ENCODE peak calls at places on chromosomes 13 and 19, in ten cellular contexts. T is suprapubic skin, G is GM23338, O is transverse colon, M is H1, Z is HCT116, D is SK-N-SH, F is esophagus muscularis mucosa, J is breast epithelium, L is K562. S is an unnamed sample.
A peak's percentile ranks its signal among the peaks of the same experiment; 100 is the strongest.

GRCh38 chr13:62388515-62388914 is 972.9 kb upstream of the PCDH20 start:
- DNase-seq in T (no peak), G (no peak), O (no peak), M (no peak), Z (no peak), D (no peak), F (no peak), J (no peak), L (no peak), S (no peak)

GRCh38 chr13:30017880-30018279 is 167.5 kb upstream of the UBL3 start:
- DNase-seq in T (no peak), G (peak; percentile 43), O (no peak), M (no peak), Z (no peak), D (no peak), F (no peak), J (no peak), L (no peak), S (no peak)

GRCh38 chr19:36604656-36605100 is 435 bp upstream of the ZNF382 start:
- DNase-seq in T (no peak), G (peak; percentile 24), O (peak; percentile 38), M (no peak), Z (no peak), D (peak; percentile 81), F (no peak), J (peak; percentile 20), L (peak; percentile 2), S (peak; percentile 44)

GRCh38 chr13:23292596-23292995 is 111.8 kb downstream of the SGCG start:
- DNase-seq in T (no peak), G (no peak), O (no peak), M (no peak), Z (no peak), D (no peak), F (no peak), J (no peak), L (no peak), S (no peak)

GRCh38 chr13:110874508-110874960 is 40.3 kb downstream of the ANKRD10 start:
- DNase-seq in T (peak; percentile 90), G (peak; percentile 93), O (peak; percentile 86), M (no peak), Z (peak; percentile 39), D (peak; percentile 96), F (no peak), J (peak; percentile 66), L (peak; percentile 90), S (peak; percentile 85)

GRCh38 chr19:13670846-13671245 is 93.5 kb upstream of the MRI1 start:
- DNase-seq in T (no peak), G (no peak), O (no peak), M (no peak), Z (no peak), D (no peak), F (no peak), J (no peak), L (no peak), S (no peak)

GRCh38 chr13:109145631-109146030 is 516.2 kb downstream of the MYO16 start:
- DNase-seq in T (no peak), G (peak; percentile 70), O (peak; percentile 30), M (no peak), Z (peak; percentile 58), D (peak; percentile 79), F (no peak), J (no peak), L (peak; percentile 18), S (peak; percentile 55)

GRCh38 chr19:57606931-57607330 is 7.1 kb upstream of the ZNF134 start:
- DNase-seq in T (no peak), G (no peak), O (no peak), M (no peak), Z (no peak), D (no peak), F (no peak), J (no peak), L (no peak), S (no peak)

GRCh38 chr19:55418185-55418584 is 10.6 kb upstream of the UBE2S start:
- DNase-seq in T (no peak), G (peak; percentile 92), O (peak; percentile 64), M (peak; percentile 41), Z (peak; percentile 74), D (peak; percentile 83), F (no peak), J (peak; percentile 35), L (peak; percentile 80), S (peak; percentile 57)

GRCh38 chr13:99366075-99366987 is 59.1 kb upstream of the GPR183 start:
- DNase-seq in T (no peak), G (no peak), O (no peak), M (no peak), Z (no peak), D (no peak), F (no peak), J (no peak), L (no peak), S (no peak)

GRCh38 chr13:99367663-99368448 is 60.7 kb upstream of the GPR183 start:
- DNase-seq in T (no peak), G (peak; percentile 70), O (no peak), M (no peak), Z (no peak), D (no peak), F (no peak), J (no peak), L (no peak), S (no peak)

GRCh38 chr13:99363949-99364348 is 56.8 kb upstream of the GPR183 start:
- DNase-seq in T (no peak), G (no peak), O (no peak), M (no peak), Z (no peak), D (no peak), F (no peak), J (no peak), L (no peak), S (no peak)

GRCh38 chr13:99370476-99371272 is 63.5 kb upstream of the GPR183 start:
- DNase-seq in T (no peak), G (no peak), O (no peak), M (no peak), Z (no peak), D (no peak), F (no peak), J (peak; percentile 8), L (no peak), S (no peak)

DNA sequence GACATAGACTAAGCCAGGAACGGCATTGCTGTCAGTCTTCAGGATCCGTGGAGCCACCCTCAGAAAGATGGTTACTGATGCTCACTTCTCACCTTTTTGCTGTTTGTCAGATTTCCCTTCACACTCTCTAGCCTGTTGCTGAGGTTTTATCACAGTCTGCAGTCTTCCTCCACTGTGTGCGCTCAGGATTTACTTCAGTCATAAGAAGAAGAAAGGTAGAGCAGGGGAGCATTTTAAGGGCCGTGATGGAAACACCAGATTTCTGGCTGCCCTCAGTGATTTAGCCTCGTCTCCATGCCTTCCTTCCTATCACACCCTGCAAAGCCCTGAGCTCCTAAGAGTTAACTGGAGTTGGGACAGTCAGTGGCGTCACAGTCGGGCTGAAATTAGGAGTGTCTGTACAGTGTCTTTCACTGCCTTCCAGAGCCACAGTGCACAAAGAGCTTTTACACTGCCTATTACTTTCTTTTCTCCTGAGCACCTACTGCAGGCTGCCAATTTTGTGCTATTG is 60.0 kb upstream of the GPR183 start:
- DNase-seq in T (no peak), G (no peak), O (no peak), M (no peak), Z (no peak), D (no peak), F (no peak), J (no peak), L (no peak), S (no peak)
- H3K27ac ChIP-seq in T (no peak overlapping the region), G (peak overlapping the region; percentile 40), O (peak overlapping the region; percentile 62), M (no peak overlapping the region), Z (no peak overlapping the region), D (no peak overlapping the region), F (no peak overlapping the region), J (no peak overlapping the region), L (no peak overlapping the region), S (no peak overlapping the region)

GRCh38 chr19:48844472-48844871 is 8.2 kb upstream of the HSD17B14 start:
- DNase-seq in T (no peak), G (peak; percentile 78), O (no peak), M (no peak), Z (peak; percentile 67), D (peak; percentile 63), F (no peak), J (no peak), L (peak; percentile 47), S (no peak)
- TF ChIP-seq CTCF in T (no peak), G (no peak), O (no peak), M (no peak), Z (no peak), D (peak; percentile 38), F (no peak), J (no peak), L (no peak), S (no peak)

DNA sequence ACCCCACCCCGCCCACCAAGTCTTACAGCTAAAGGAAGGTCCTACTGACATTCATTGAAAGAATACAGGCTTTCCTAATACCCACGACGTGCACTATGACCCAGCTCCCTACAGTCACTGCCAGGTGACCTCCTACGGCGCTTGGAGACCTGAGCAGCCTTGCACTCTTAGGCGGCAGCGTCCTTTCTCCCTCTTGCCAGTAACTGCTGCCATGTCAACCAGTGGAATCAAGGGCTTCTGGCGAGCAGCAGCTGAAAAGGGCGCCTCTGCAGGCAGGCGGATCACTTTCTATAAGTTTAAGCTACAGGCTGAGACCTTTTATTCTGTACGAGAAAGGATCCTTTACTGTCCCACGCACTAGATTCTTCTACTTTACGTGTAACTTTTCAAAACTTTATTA is 2.0 kb downstream of the KCTD12 start:
- DNase-seq in T (no peak), G (peak; percentile 77), O (peak; percentile 17), M (peak; percentile 33), Z (no peak), D (no peak), F (no peak), J (peak; percentile 29), L (no peak), S (peak; percentile 30)
- TF ChIP-seq POLR2AphosphoS5 in T (no peak), G (no peak), O (no peak), M (no peak), Z (no peak), D (no peak), F (peak; percentile 42), J (no peak), L (no peak), S (no peak)

GRCh38 chr13:24615911-24616472 is 64.2 kb upstream of the ATP12A start:
- DNase-seq in T (no peak), G (no peak), O (no peak), M (no peak), Z (no peak), D (no peak), F (no peak), J (no peak), L (no peak), S (no peak)

GRCh38 chr13:24619302-24619701 is 60.9 kb upstream of the ATP12A start:
- DNase-seq in T (no peak), G (no peak), O (no peak), M (no peak), Z (no peak), D (no peak), F (peak; percentile 14), J (no peak), L (no peak), S (no peak)

GRCh38 chr13:24617394-24618218 is 62.6 kb upstream of the ATP12A start:
- DNase-seq in T (no peak), G (no peak), O (no peak), M (no peak), Z (no peak), D (no peak), F (no peak), J (no peak), L (no peak), S (no peak)

GRCh38 chr13:24616514-24616913 is 63.7 kb upstream of the ATP12A start:
- DNase-seq in T (no peak), G (no peak), O (no peak), M (no peak), Z (no peak), D (no peak), F (no peak), J (no peak), L (no peak), S (no peak)

GRCh38 chr13:24618219-24618955 is 61.8 kb upstream of the ATP12A start:
- DNase-seq in T (no peak), G (no peak), O (peak; percentile 41), M (no peak), Z (no peak), D (no peak), F (peak; percentile 86), J (peak; percentile 21), L (no peak), S (peak; percentile 37)
- H3K27ac ChIP-seq in T (no peak overlapping the region), G (no peak overlapping the region), O (no peak overlapping the region), M (no peak overlapping the region), Z (no peak overlapping the region), D (no peak overlapping the region), F (no peak overlapping the region), J (no peak overlapping the region), L (no peak overlapping the region), S (no peak overlapping the region)

S was measured in stomach.